ENCODE peak calls at places on chromosomes 3 and 15, in four cellular contexts. N is GM12878, W is A549, X is IMR-90. Z is an unnamed sample.

GRCh38 chr15:29135266-29135665 is 134.4 kb downstream of the NSMCE3 start:
- DNase-seq in N (no peak), W (no peak), X (peak; percentile 13), Z (no peak)

GRCh38 chr15:74175271-74176191 is 2.0 kb downstream of the ISLR start:
- DNase-seq in N (no peak), W (no peak), X (no peak), Z (no peak)

GRCh38 chr3:169627073-169627472 is 36.4 kb downstream of the MECOM start:
- DNase-seq in N (no peak), W (no peak), X (no peak), Z (no peak)

GRCh38 chr15:52140646-52141045 is 28.1 kb upstream of the BCL2L10 start:
- DNase-seq in N (no peak), W (no peak), X (no peak), Z (no peak)

GRCh38 chr15:69554321-69554961 is 101.8 kb downstream of the RPLP1 start:
- DNase-seq in N (no peak), W (peak; percentile 90), X (peak; percentile 14), Z (no peak)

GRCh38 chr15:81910997-81911396 is 134.8 kb downstream of the MEX3B start:
- DNase-seq in N (no peak), W (no peak), X (no peak), Z (no peak)

GRCh38 chr3:52350436-52350835 is 34.3 kb downstream of the DNAH1 start:
- DNase-seq in N (no peak), W (no peak), X (no peak), Z (no peak)

GRCh38 chr15:99507732-99508571 is 57.8 kb upstream of the MEF2A start:
- DNase-seq in N (no peak), W (no peak), X (no peak), Z (no peak)

GRCh38 chr15:74424901-74425528 is 8.7 kb downstream of the SEMA7A start:
- DNase-seq in N (no peak), W (no peak), X (no peak), Z (no peak)

GRCh38 chr3:190491533-190492054 is 22.3 kb upstream of the IL1RAP start:
- DNase-seq in N (no peak), W (no peak), X (no peak), Z (no peak)

GRCh38 chr3:102159810-102160451 is 274.9 kb upstream of the ZPLD1 start:
- DNase-seq in N (no peak), W (no peak), X (no peak), Z (no peak)

GRCh38 chr15:95624100-95624499 is 706.4 kb upstream of the NR2F2 start:
- DNase-seq in N (no peak), W (no peak), X (no peak), Z (no peak)
- TF ChIP-seq RFX5 in N (no peak), W (no peak), X (no peak), Z (no peak)

DNA sequence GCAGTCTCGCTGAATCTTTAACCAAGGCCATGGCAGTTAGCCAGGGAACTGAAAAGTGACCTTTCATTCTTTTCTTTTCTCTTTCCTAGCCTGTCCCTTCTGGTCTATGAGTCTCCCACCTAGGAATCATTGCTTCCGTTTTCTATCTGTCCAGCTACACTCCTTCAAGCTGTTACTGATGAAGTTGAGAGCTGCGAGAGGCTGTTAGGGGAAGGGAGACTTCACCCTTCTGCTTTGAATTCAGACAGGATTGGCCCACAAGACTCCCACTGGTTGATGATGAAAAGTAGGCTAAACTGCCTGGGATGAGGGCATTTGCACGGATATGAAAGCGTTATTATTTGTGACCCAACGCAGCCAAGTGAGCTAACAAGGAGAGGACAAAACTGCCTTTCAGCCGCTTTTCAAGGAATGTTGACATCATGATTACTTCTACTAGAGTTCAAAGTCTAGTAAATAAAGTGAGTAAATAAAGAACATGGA is 30.2 kb downstream of the EIF4E3 start:
- DNase-seq in N (no peak), W (no peak), X (peak; percentile 15), Z (no peak)
- TF ChIP-seq RFX5 in N (no peak), W (no peak), X (no peak), Z (no peak)

GRCh38 chr3:122247825-122248185 is 64.3 kb downstream of the CASR start:
- DNase-seq in N (no peak), W (no peak), X (peak; percentile 13), Z (no peak)
- TF ChIP-seq RFX5 in N (no peak), W (no peak), X (no peak), Z (no peak)

DNA sequence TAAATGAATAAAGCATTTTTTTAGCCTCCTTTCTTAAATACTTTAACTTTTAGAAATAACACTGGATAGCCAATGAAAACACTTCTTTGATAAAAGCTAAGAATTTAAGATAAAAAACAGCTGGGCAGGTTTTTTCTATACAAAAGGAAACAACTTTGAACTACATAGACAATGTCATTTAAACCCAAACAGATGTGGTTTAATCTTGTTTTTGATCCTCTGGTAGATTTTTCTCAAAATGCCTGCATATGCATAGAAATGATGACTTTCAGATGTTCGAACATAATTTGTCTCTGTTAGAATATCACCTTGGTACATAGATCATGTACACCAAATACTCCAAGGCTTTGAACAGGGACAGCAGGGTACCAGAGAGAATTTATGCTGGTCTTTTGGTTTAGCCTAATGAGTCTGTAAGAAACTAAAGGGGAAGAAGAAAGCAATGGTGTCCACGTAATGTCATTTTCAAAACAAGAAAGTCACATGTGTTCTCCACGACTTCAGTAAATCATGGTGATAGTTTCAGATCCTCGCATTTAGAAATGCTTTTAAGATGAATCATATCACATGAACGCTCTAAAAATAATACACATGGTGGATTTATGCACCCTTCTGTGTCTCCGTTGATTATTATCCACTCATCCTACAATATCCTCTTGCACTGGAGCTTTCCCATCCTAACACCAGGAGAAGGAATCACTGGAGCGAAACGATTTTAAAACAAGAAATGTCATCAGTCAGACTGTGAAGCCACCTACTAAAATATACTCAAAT is 160.1 kb upstream of the PDZRN3 start:
- DNase-seq in N (no peak), W (no peak), X (peak; percentile 60), Z (no peak)
- TF ChIP-seq RFX5 in N (no peak), W (no peak), X (no peak), Z (no peak)

GRCh38 chr3:191499307-191500125 is 38.6 kb downstream of the PYDC2 start:
- DNase-seq in N (no peak), W (no peak), X (peak; percentile 16), Z (peak; percentile 52)
- TF ChIP-seq RFX5 in N (no peak), W (no peak), X (no peak), Z (no peak)

GRCh38 chr3:12446298-12446697 is 38.0 kb upstream of the TSEN2 start:
- DNase-seq in N (no peak), W (no peak), X (no peak), Z (no peak)

GRCh38 chr3:12443781-12444522 is 40.3 kb upstream of the TSEN2 start:
- DNase-seq in N (no peak), W (no peak), X (no peak), Z (no peak)

GRCh38 chr3:12444582-12445468 is 39.5 kb upstream of the TSEN2 start:
- DNase-seq in N (no peak), W (peak; percentile 44), X (no peak), Z (no peak)

GRCh38 chr3:12447075-12447474 is 37.2 kb upstream of the TSEN2 start:
- DNase-seq in N (no peak), W (no peak), X (no peak), Z (no peak)

DNA sequence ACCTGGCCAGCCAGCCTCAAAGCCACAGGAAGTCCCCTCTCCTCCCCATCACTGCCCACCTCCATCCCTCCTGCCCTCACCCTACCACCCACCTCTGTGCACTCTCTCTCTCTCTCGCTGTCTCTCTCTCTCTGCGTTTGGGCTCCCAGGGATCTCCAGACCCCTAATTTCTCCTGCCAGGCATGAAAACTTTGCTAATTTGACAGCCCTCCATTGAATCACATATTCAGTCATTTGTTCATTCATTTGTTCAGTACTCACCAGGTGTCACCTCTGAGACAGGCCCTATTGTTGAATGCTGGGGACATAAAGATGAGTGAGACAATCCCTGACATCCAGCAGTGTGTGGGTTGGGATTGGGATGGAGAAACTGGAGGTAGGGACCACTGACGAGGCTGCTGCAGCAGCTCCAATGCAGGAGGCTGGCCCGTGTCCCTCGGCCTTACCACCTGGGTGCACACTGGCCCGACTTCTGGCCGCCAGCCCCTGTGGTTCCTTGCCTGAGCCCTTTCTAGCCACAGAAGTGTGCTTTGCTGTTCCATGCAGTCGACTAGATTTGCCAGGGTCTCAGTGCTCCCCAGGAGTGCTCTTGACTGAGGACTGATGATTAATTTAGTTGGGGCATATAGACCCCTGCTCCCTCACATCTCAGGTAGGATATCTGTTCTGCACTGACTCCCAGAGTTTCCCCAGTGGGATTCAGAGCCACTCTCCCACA is 38.6 kb upstream of the TSEN2 start:
- DNase-seq in N (no peak), W (no peak), X (no peak), Z (no peak)
- TF ChIP-seq RFX5 in N (no peak), W (no peak), X (no peak), Z (no peak)